ENCODE peak calls at places on chromosome 3, in eight cellular contexts. J, D, P, R, B, Z, T and Q are unnamed samples.
A peak's percentile ranks its signal among the peaks of the same experiment; 100 is the strongest.

GRCh38 chr3:160038862-160039562 is 50.4 kb downstream of the IL12A start:
- DNase-seq in J (no peak), D (peak; percentile 82), P (peak; percentile 55), R (no peak), B (no peak), Z (peak; percentile 38), T (peak; percentile 60), Q (no peak)

GRCh38 chr3:189267981-189268613 is 96.3 kb downstream of the TPRG1 start:
- DNase-seq in J (no peak), D (no peak), P (peak; percentile 10), R (no peak), B (peak; percentile 88), Z (peak; percentile 38), T (no peak), Q (no peak)

GRCh38 chr3:12343091-12343494 is 54.2 kb downstream of the PPARG start:
- DNase-seq in J (no peak), D (no peak), P (no peak), R (no peak), B (peak; percentile 42), Z (no peak), T (no peak), Q (no peak)

GRCh38 chr3:127002195-127003174 is 19.6 kb downstream of the PLXNA1 start:
- DNase-seq in J (peak; percentile 55), D (peak; percentile 93), P (peak; percentile 58), R (peak; percentile 93), B (no peak), Z (peak; percentile 93), T (peak; percentile 74), Q (peak; percentile 93)

GRCh38 chr3:73453676-73454075 is 171.1 kb downstream of the PDZRN3 start:
- DNase-seq in J (no peak), D (no peak), P (no peak), R (no peak), B (no peak), Z (peak; percentile 91), T (no peak), Q (no peak)

GRCh38 chr3:167978071-167978470 is 117.7 kb downstream of the GOLIM4 start:
- DNase-seq in J (peak; percentile 74), D (no peak), P (no peak), R (no peak), B (peak; percentile 61), Z (peak; percentile 21), T (no peak), Q (peak; percentile 57)

GRCh38 chr3:111315911-111316310 is 226.1 kb upstream of the CD96 start:
- DNase-seq in J (no peak), D (no peak), P (peak; percentile 39), R (no peak), B (peak; percentile 60), Z (peak; percentile 83), T (no peak), Q (peak; percentile 73)

GRCh38 chr3:170040283-170040907 is 2.6 kb downstream of the GPR160 start:
- DNase-seq in J (no peak), D (no peak), P (peak; percentile 16), R (no peak), B (no peak), Z (no peak), T (no peak), Q (no peak)

GRCh38 chr3:62875103-62876002 is at the start of gene CADPS:
- DNase-seq in J (peak; percentile 13), D (no peak), P (no peak), R (no peak), B (no peak), Z (peak; percentile 69), T (no peak), Q (no peak)

GRCh38 chr3:78736863-78737262 is 1030.9 kb downstream of the ROBO1 start:
- DNase-seq in J (no peak), D (no peak), P (no peak), R (no peak), B (no peak), Z (no peak), T (no peak), Q (no peak)

GRCh38 chr3:123396171-123397049 is 52.5 kb downstream of the ADCY5 start:
- DNase-seq in J (no peak), D (no peak), P (no peak), R (no peak), B (no peak), Z (no peak), T (no peak), Q (no peak)

GRCh38 chr3:48084929-48085328 is 68.7 kb upstream of the MAP4 start:
- DNase-seq in J (no peak), D (no peak), P (no peak), R (no peak), B (no peak), Z (no peak), T (no peak), Q (no peak)

GRCh38 chr3:64031540-64032533 is 8.5 kb upstream of the PSMD6 start:
- DNase-seq in J (no peak), D (no peak), P (no peak), R (no peak), B (no peak), Z (peak; percentile 41), T (no peak), Q (peak; percentile 9)

GRCh38 chr3:32203854-32204253 is 34.6 kb upstream of the CMTM8 start:
- DNase-seq in J (no peak), D (no peak), P (no peak), R (no peak), B (peak; percentile 57), Z (peak; percentile 60), T (no peak), Q (no peak)

GRCh38 chr3:37905987-37906674 is 44.5 kb downstream of the CTDSPL start:
- DNase-seq in J (no peak), D (no peak), P (no peak), R (no peak), B (no peak), Z (peak; percentile 77), T (no peak), Q (peak; percentile 51)

DNA sequence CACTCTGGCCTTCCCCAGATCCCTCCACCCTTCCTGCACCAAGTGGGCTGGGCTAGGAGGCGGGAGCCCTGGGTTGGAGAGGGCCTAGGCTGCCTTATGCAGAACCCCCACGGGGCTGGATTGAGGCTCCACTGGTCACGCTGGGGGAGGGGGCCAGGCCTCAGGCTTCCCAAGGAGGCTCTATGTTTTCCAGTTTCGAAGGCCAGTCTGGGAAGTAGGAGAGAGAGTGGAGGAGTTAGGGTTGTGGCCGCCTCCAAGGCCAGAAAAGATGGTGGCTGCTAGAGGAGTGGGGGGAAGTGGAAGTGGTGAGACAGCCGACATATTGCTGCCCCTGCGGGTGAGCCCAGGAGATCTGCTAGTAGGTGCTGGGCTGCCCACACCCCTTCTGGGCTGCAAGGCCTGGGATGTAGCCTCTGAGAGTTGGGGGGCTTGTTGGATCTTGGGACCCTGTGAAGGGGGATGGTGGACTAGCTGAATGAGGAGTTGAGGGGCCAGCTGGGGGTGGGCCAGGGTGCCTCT is 1.2 kb downstream of the GNAI2 start:
- DNase-seq in J (no peak), D (no peak), P (peak; percentile 72), R (peak; percentile 54), B (peak; percentile 36), Z (peak; percentile 48), T (no peak), Q (peak; percentile 48)
- H3K4me1 ChIP-seq in J (peaks cover 57% of the 10 kb centered on the region), D (peaks cover 52% of the 10 kb centered on the region), P (peaks cover 22% of the 10 kb centered on the region), R (peaks cover 29% of the 10 kb centered on the region), B (peaks cover 15% of the 10 kb centered on the region), Z (peaks cover 19% of the 10 kb centered on the region), T (peaks cover 20% of the 10 kb centered on the region), Q (peaks cover 3% of the 10 kb centered on the region)

DNA sequence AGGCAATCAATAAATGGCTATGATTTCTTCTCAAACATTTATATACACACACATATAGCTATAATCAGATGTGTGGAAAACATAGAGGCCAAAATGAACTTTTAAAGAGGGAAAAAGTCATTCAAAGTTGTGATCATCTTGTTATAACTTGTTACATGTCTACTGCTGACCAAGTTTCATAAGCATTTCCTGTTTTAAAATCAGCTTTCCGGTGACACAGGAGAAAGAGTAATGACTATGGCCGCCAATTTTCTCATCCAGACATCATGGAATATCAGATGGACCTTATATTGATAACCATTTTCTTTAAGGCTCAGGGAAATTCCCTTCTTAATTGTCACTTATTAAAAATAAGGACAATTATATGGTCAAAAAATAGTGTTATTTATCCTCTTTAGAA is 71.7 kb upstream of the AGTR1 start:
- DNase-seq in J (no peak), D (no peak), P (no peak), R (no peak), B (no peak), Z (no peak), T (no peak), Q (no peak)
- H3K4me3 ChIP-seq in J (no peak overlapping the region), D (no peak overlapping the region), P (no peak overlapping the region), R (no peak overlapping the region), B (no peak overlapping the region), Z (no peak overlapping the region), T (no peak overlapping the region), Q (no peak overlapping the region)

GRCh38 chr3:49417516-49418120 is 4.7 kb downstream of the AMT start:
- DNase-seq in J (no peak), D (no peak), P (no peak), R (no peak), B (peak; percentile 45), Z (no peak), T (no peak), Q (no peak)

GRCh38 chr3:49414753-49415152 is 2.5 kb downstream of the TCTA start:
- DNase-seq in J (no peak), D (no peak), P (no peak), R (no peak), B (no peak), Z (no peak), T (no peak), Q (no peak)

GRCh38 chr3:49416867-49417266 is 4.6 kb downstream of the TCTA start:
- DNase-seq in J (no peak), D (no peak), P (no peak), R (no peak), B (peak; percentile 25), Z (no peak), T (no peak), Q (no peak)

GRCh38 chr3:49413338-49413734 is 1.1 kb downstream of the TCTA start:
- DNase-seq in J (no peak), D (no peak), P (no peak), R (no peak), B (no peak), Z (no peak), T (no peak), Q (no peak)

GRCh38 chr3:49415931-49416601 is 3.8 kb downstream of the TCTA start:
- DNase-seq in J (peak; percentile 42), D (no peak), P (no peak), R (no peak), B (no peak), Z (no peak), T (no peak), Q (peak; percentile 94)
- H3K4me1 ChIP-seq in J (peaks cover 32% of the 10 kb centered on the region), D (peaks cover 33% of the 10 kb centered on the region), P (peaks cover 11% of the 10 kb centered on the region), R (peaks cover 17% of the 10 kb centered on the region), B (peaks cover 36% of the 10 kb centered on the region), Z (peaks cover 9% of the 10 kb centered on the region), T (peaks cover 4% of the 10 kb centered on the region), Q (peaks cover 22% of the 10 kb centered on the region)

DNA sequence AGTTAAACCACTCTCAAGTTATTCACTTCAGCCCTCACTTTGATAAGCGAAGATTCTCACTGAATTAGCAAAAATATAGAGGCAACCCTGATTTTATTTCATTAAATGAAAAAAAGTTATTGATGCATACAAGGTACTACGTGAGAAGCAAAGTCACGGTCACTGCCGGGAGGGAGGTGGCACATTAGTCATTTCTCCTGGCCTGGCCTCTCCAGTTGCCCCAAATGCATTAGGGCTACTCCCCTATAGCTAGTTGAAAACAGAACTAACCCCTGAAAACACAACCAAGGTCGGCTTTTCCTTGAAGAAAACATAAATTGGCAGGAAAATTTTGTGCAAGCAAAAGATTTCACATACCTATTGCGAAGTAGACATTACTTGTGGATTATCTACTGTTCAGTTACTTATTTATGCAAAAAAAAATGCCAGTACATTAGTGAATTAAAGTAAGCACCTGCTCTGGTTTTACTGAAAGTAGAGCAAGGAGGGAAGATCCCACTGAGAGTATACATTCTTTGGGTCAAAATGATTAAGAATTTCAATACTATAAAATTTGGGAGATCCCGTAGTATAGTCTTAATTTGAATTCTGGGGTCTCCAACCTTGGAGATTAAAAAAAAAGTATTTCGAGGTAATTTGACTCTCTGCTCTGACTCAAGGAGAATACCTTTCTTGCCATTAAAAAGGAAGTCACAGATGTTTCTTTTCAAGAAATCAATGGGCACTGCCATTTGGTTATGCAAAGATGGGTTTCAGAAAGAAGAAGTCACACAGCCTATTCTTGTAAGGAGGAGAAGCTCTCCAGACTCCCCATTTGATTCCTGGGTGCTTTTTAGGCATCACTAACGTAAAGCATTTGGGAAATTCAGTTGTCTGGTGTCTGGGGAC is 28.3 kb downstream of the IL5RA start:
- DNase-seq in J (no peak), D (no peak), P (no peak), R (no peak), B (no peak), Z (no peak), T (no peak), Q (no peak)
- H3K4me3 ChIP-seq in J (no peak overlapping the region), D (no peak overlapping the region), P (no peak overlapping the region), R (no peak overlapping the region), B (no peak overlapping the region), Z (no peak overlapping the region), T (no peak overlapping the region), Q (no peak overlapping the region)